ENCODE peak calls at places on chromosomes 11 and 22, in six cellular contexts. Q, W, I, J, U and L are unnamed samples.

GRCh38 chr22:47029244-47030001 is 267.0 kb downstream of the TBC1D22A start:
- DNase-seq in J (peak), U (no peak), Q (no peak), I (peak), W (no peak), L (peak)

GRCh38 chr22:23548501-23549197 is 31.4 kb downstream of the IGLL1 start:
- DNase-seq in I (no peak), W (no peak), U (no peak), Q (no peak), J (no peak), L (peak)

GRCh38 chr22:50180727-50181521 is 4.8 kb upstream of the TRABD start:
- DNase-seq in Q (no peak), I (peak), W (no peak), U (no peak), J (peak), L (no peak)

GRCh38 chr11:85028329-85029101 is 598.6 kb downstream of the DLG2 start:
- DNase-seq in Q (no peak), I (no peak), W (no peak), J (no peak), U (no peak), L (peak)

GRCh38 chr11:122984186-122985011 is 2.8 kb upstream of the BSX start:
- DNase-seq in U (no peak), W (peak), I (no peak), Q (peak), J (no peak), L (peak)

GRCh38 chr22:19893363-19893762 is 38.7 kb upstream of the GNB1L start:
- DNase-seq in Q (no peak), W (no peak), I (peak), U (no peak), J (no peak), L (no peak)

GRCh38 chr22:40452730-40453487 is 82.5 kb downstream of the SGSM3 start:
- DNase-seq in J (no peak), W (no peak), U (no peak), I (no peak), Q (peak), L (no peak)

GRCh38 chr11:63845305-63845704 is 6.4 kb downstream of the MARK2 start:
- DNase-seq in I (no peak), Q (peak), W (no peak), U (no peak), J (no peak), L (no peak)

GRCh38 chr11:119479685-119480275 is 56.8 kb upstream of the THY1 start:
- DNase-seq in U (no peak), Q (peak), W (no peak), J (no peak), I (no peak), L (no peak)

GRCh38 chr11:130725417-130726233 is 190.7 kb downstream of the SNX19 start:
- DNase-seq in U (no peak), I (no peak), Q (no peak), J (no peak), W (no peak), L (no peak)

GRCh38 chr22:26276530-26277200 is 107.4 kb downstream of the SEZ6L start:
- DNase-seq in U (no peak), J (no peak), Q (no peak), I (no peak), W (no peak), L (no peak)

GRCh38 chr11:63804259-63804658 is 9.0 kb upstream of the SPINDOC start:
- DNase-seq in I (no peak), U (no peak), Q (no peak), J (no peak), W (no peak), L (no peak)